ENCODE peak calls at places on chromosome 15, in six cellular contexts. M is A549; R is stimulated activated CD8-positive, alpha-beta memory T cell treated with anti-CD3 and anti-CD28 coated beads, Interleukin-7, amount 100 ng/mL, for 1 hour; J is activated CD4-positive, alpha-beta T cell treated with anti-CD3 and anti-CD28 coated beads for 24 hours; B is epithelial cell of esophagus; K is neural crest cell. Y is an unnamed sample.

GRCh38 chr15:88447206-88447605 is 20.0 kb downstream of the MRPL46 start:
- DNase-seq in M (no peak), R (no peak), J (no peak), B (no peak), K (no peak), Y (no peak)

GRCh38 chr15:32649336-32649735 is 7.8 kb downstream of the SCG5 start:
- DNase-seq in M (peak; percentile 63), R (no peak), J (no peak), B (peak; percentile 45), K (no peak), Y (no peak)

GRCh38 chr15:65731926-65732325 is 60.2 kb downstream of the DENND4A start:
- DNase-seq in M (no peak), R (no peak), J (no peak), B (peak; percentile 15), K (no peak), Y (no peak)

GRCh38 chr15:99466701-99467337 is 99.0 kb upstream of the MEF2A start:
- DNase-seq in M (no peak), R (no peak), J (no peak), B (no peak), K (no peak), Y (no peak)

GRCh38 chr15:68612533-68612932 is 33.7 kb downstream of the CORO2B start:
- DNase-seq in M (no peak), R (no peak), J (no peak), B (no peak), K (no peak), Y (no peak)

GRCh38 chr15:48721061-48721810 is 75.7 kb upstream of the FBN1 start:
- DNase-seq in M (no peak), R (no peak), J (no peak), B (no peak), K (no peak), Y (no peak)

GRCh38 chr15:51735611-51736010 is 1.8 kb downstream of the LYSMD2 start:
- DNase-seq in M (no peak), R (no peak), J (no peak), B (no peak), K (no peak), Y (no peak)

GRCh38 chr15:31364301-31365031 is 37.8 kb downstream of the KLF13 start:
- DNase-seq in M (no peak), R (no peak), J (no peak), B (peak; percentile 85), K (no peak), Y (no peak)

GRCh38 chr15:101458908-101459578 is 30.5 kb downstream of the PCSK6 start:
- DNase-seq in M (no peak), R (no peak), J (no peak), B (no peak), K (no peak), Y (no peak)

GRCh38 chr15:49082960-49083359 is 36.7 kb upstream of the SECISBP2L start:
- DNase-seq in M (no peak), R (no peak), J (no peak), B (no peak), K (no peak), Y (no peak)

GRCh38 chr15:85614059-85614458 is 180.7 kb downstream of the KLHL25 start:
- DNase-seq in M (no peak), R (no peak), J (no peak), B (no peak), K (no peak), Y (no peak)

GRCh38 chr15:90035095-90035834 is 34.1 kb downstream of the ZNF710 start:
- DNase-seq in M (peak; percentile 59), R (no peak), J (no peak), B (peak; percentile 79), K (no peak), Y (no peak)

GRCh38 chr15:92683511-92683834 is 27.9 kb upstream of the FAM174B start:
- DNase-seq in M (no peak), R (no peak), J (no peak), B (no peak), K (peak; percentile 41), Y (peak; percentile 25)

GRCh38 chr15:88630141-88630721 is 8.6 kb upstream of the ISG20 start:
- DNase-seq in M (no peak), R (no peak), J (no peak), B (peak; percentile 47), K (no peak), Y (no peak)

GRCh38 chr15:84387086-84387485 is 151.5 kb downstream of the GOLGA6L4 start:
- DNase-seq in M (no peak), R (no peak), J (no peak), B (no peak), K (no peak), Y (no peak)

GRCh38 chr15:88912500-88912921 is 668 bp downstream of the MFGE8 start:
- DNase-seq in M (peak; percentile 57), R (no peak), J (no peak), B (no peak), K (peak; percentile 19), Y (no peak)

GRCh38 chr15:96870510-96871039 is 540.1 kb downstream of the NR2F2 start:
- DNase-seq in M (no peak), R (no peak), J (no peak), B (no peak), K (peak; percentile 14), Y (no peak)

GRCh38 chr15:82129769-82130168 is 84.0 kb upstream of the MEX3B start:
- DNase-seq in M (no peak), R (no peak), J (no peak), B (peak; percentile 52), K (no peak), Y (no peak)

GRCh38 chr15:77410701-77411613 is 8.9 kb downstream of the PEAK1 start:
- DNase-seq in M (no peak), R (no peak), J (no peak), B (no peak), K (no peak), Y (no peak)

GRCh38 chr15:35329521-35329921 is 216.4 kb downstream of the DPH6 start:
- DNase-seq in M (no peak), R (no peak), J (no peak), B (no peak), K (no peak), Y (no peak)

GRCh38 chr15:69321041-69321554 is 22.4 kb downstream of the PAQR5 start:
- DNase-seq in M (no peak), R (no peak), J (no peak), B (no peak), K (no peak), Y (no peak)